ENCODE peak calls at places on chromosomes 12 and 14, in six cellular contexts. J is SK-N-SH, R is K562, G is HepG2, Z is H1, C is GM12878. N is an unnamed sample.
A peak's percentile ranks its signal among the peaks of the same experiment; 100 is the strongest.

GRCh38 chr12:125856366-125856765 is 791.1 kb downstream of the AACS start:
- DNase-seq in G (no peak), R (no peak), J (no peak), C (no peak), Z (no peak), N (no peak)

GRCh38 chr12:69091447-69092022 is 147.8 kb upstream of the CPSF6 start:
- DNase-seq in J (no peak), G (no peak), C (no peak), R (no peak), Z (no peak), N (no peak)

GRCh38 chr12:68559246-68559645 is 51.5 kb upstream of the RAP1B start:
- DNase-seq in R (peak; percentile 15), G (no peak), C (no peak), Z (no peak), J (no peak), N (no peak)

GRCh38 chr12:107458163-107458562 is 227.4 kb upstream of the PWP1 start:
- DNase-seq in C (no peak), R (no peak), G (no peak), Z (no peak), J (no peak), N (no peak)

GRCh38 chr12:105337391-105337790 is 6.9 kb downstream of the C12orf75 start:
- DNase-seq in C (no peak), Z (no peak), G (no peak), R (no peak), J (no peak), N (no peak)

GRCh38 chr14:77184396-77185092 is 2.9 kb downstream of the TMEM63C start:
- DNase-seq in R (no peak), J (no peak), G (no peak), C (no peak), Z (no peak), N (no peak)

GRCh38 chr14:22497671-22498093 is 91.3 kb downstream of the DAD1 start:
- DNase-seq in C (no peak), Z (no peak), G (no peak), R (peak; percentile 8), J (no peak), N (no peak)

GRCh38 chr12:1776139-1776975 is 44.0 kb upstream of the LRTM2 start:
- DNase-seq in J (peak; percentile 44), C (no peak), R (no peak), G (no peak), Z (no peak), N (no peak)

GRCh38 chr14:90698379-90698869 is 117.8 kb downstream of the TTC7B start:
- DNase-seq in R (no peak), C (no peak), J (peak; percentile 46), Z (no peak), G (no peak), N (no peak)

GRCh38 chr12:14962180-14962579 is 779 bp upstream of the ARHGDIB start:
- DNase-seq in G (no peak), R (no peak), J (no peak), Z (no peak), C (no peak), N (no peak)

GRCh38 chr14:92459479-92460421 is 53.8 kb upstream of the RIN3 start:
- DNase-seq in J (no peak), C (no peak), R (no peak), Z (no peak), G (no peak), N (no peak)

GRCh38 chr12:13661005-13661887 is 320.2 kb downstream of the GRIN2B start:
- DNase-seq in G (peak; percentile 17), J (peak; percentile 32), Z (peak; percentile 15), R (peak; percentile 33), C (peak; percentile 3), N (peak; percentile 22)
- TF ChIP-seq GABPA in G (no peak), J (no peak), Z (no peak), R (no peak), C (no peak), N (no peak)

GRCh38 chr14:64733899-64734298 is 29.7 kb downstream of the PLEKHG3 start:
- DNase-seq in J (no peak), Z (no peak), C (no peak), G (no peak), R (no peak), N (no peak)
- H3K27ac ChIP-seq in J (no peak overlapping the region), Z (no peak overlapping the region), C (no peak overlapping the region), G (no peak overlapping the region), R (no peak overlapping the region), N (no peak overlapping the region)

DNA sequence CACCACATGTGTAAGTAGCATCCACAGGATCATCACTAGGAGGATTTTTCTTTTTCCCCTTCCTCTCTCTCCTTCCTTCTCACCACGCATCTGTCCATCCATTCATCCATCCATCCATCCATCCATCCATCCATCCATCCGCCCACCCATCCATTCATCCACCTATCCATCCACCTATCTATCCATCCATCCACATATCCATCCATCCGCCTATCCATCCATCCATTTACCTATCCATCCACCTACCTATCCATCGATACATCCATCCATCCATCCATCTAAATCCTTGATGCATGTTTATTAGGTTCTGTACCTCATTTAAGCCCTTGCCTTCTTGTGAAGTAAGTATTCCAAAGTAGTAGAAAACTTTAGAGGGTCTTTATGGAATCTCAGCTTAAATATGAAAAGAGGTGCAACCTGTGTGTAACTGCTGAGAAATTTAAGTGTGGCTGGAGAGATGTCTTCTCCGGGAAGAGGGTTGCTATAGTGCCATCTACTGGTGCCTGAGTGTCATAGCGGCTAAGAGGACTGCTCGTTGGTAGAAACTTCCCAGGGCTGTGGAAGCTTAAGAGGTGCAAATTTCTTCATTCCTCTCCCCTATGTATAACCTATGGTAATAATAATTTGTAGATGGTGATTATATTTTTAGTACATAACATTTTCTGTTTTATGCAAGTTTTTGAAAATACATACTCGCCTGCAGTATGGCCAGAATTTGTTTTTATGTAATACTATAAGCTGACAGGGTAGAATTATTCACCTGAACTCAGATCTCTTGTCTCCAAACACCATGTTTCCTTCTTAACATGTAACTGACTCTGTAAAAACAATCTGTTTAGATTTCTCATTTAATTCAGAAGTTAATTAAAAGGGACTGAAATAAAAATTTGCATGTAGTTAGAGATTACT is 46.0 kb downstream of the MYO1H start:
- DNase-seq in C (no peak), G (peak; percentile 35), J (peak; percentile 74), Z (no peak), R (peak; percentile 62), N (peak; percentile 34)
- TF ChIP-seq GABPA in C (no peak), G (no peak), J (no peak), Z (no peak), R (no peak), N (no peak)

GRCh38 chr12:13505224-13505623 is 308.7 kb downstream of the EMP1 start:
- DNase-seq in C (no peak), Z (no peak), R (no peak), J (no peak), G (no peak), N (no peak)

GRCh38 chr12:13504736-13505135 is 308.2 kb downstream of the EMP1 start:
- DNase-seq in C (no peak), Z (no peak), R (no peak), G (no peak), J (no peak), N (no peak)

GRCh38 chr12:13504074-13504473 is 307.5 kb downstream of the EMP1 start:
- DNase-seq in Z (no peak), J (no peak), G (no peak), C (no peak), R (no peak), N (no peak)

GRCh38 chr12:13505636-13506035 is 309.1 kb downstream of the EMP1 start:
- DNase-seq in R (no peak), Z (no peak), G (no peak), J (no peak), C (no peak), N (no peak)

GRCh38 chr12:13503094-13503835 is 306.7 kb downstream of the EMP1 start:
- DNase-seq in Z (no peak), G (no peak), R (no peak), J (no peak), C (no peak), N (no peak)
- H3K27ac ChIP-seq in Z (no peak overlapping the region), G (no peak overlapping the region), R (no peak overlapping the region), J (no peak overlapping the region), C (no peak overlapping the region), N (no peak overlapping the region)

GRCh38 chr12:109758406-109759075 is 44.9 kb downstream of the FAM222A start:
- DNase-seq in C (no peak), R (no peak), G (no peak), J (peak; percentile 28), Z (no peak), N (no peak)
- TF ChIP-seq GABPA in C (no peak), R (no peak), G (no peak), J (no peak), Z (no peak), N (no peak)

DNA sequence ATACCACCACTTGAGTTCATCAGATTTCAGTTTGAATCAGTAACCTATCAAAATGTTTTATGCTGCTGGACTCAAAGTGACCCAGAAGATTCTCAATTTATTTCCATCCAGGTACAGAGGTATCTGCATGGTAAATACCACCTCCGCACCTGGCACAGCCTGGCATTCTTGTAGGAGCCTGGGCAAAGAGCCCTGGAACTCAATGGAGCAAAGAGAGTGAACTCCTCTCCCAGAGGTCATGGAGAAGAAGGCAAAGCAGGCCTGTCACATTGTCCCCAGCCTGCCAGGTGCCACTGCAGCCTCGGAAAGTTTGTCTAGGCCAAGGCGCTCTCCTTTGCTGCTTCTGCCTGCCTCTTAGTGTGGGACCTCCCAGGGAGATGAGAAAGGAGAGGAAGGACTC is 319.8 kb downstream of the ZFP36L1 start:
- DNase-seq in C (no peak), Z (no peak), J (no peak), R (no peak), G (no peak), N (no peak)
- H3K27ac ChIP-seq in C (no peak overlapping the region), Z (no peak overlapping the region), J (no peak overlapping the region), R (no peak overlapping the region), G (no peak overlapping the region), N (no peak overlapping the region)

GRCh38 chr14:73176673-73177072 is 40.4 kb downstream of the PSEN1 start:
- DNase-seq in G (no peak), R (no peak), C (no peak), J (no peak), Z (no peak), N (peak; percentile 15)
- TF ChIP-seq GABPA in G (no peak), R (no peak), C (no peak), J (no peak), Z (no peak), N (no peak)

GRCh38 chr12:131281016-131281415 is 327.3 kb downstream of the ADGRD1 start:
- DNase-seq in Z (no peak), G (no peak), J (no peak), R (no peak), C (no peak), N (no peak)
- H3K27ac ChIP-seq in Z (no peak overlapping the region), G (no peak overlapping the region), J (no peak overlapping the region), R (no peak overlapping the region), C (no peak overlapping the region), N (no peak overlapping the region)

DNA sequence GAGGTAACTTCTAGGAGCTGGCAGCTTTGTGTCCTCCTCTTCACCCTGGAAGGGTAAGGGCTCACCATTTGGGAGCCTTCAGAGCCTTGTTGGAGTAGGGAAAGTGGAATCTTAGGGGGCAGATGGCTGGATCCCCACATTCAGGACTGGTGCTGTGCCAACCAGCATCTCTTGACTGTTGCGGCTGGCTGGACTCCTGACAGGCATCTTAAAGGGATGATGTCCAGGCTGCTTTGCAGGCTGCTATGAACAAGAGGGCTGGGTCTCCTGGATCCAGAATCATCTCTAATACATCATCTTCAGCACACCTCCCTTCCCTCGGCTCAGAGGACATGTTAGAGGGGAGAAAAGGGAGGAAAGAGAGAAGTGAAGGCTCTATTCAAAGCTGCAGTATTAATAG is 4.4 kb downstream of the CACNB3 start:
- DNase-seq in G (no peak), Z (no peak), C (no peak), R (no peak), J (no peak), N (no peak)
- TF ChIP-seq GABPA in G (no peak), Z (no peak), C (no peak), R (no peak), J (no peak), N (no peak)

N was measured in HL-60.